ENCODE peak calls at places on chromosome 1, in six cellular contexts. One of them, this sample, is unnamed.

GRCh38 chr1:36651176-36651910 is 168.6 kb upstream of the CSF3R start:
- DNase-seq in stimulated activated CD8-positive, alpha-beta memory T cell treated with anti-CD3 and anti-CD28 coated beads, Interleukin-7, amount 100 ng/mL, for 1 hour: no peak
- DNase-seq in naive B cell: no peak
- DNase-seq in AG09319: no peak
- DNase-seq in left colon: no peak
- DNase-seq in NCI-H1930: no peak
- DNase-seq in this sample: no peak

GRCh38 chr1:72845342-72845741 is 563.0 kb upstream of the NEGR1 start:
- DNase-seq in stimulated activated CD8-positive, alpha-beta memory T cell treated with anti-CD3 and anti-CD28 coated beads, Interleukin-7, amount 100 ng/mL, for 1 hour: no peak
- DNase-seq in naive B cell: no peak
- DNase-seq in AG09319: no peak
- DNase-seq in left colon: no peak
- DNase-seq in NCI-H1930: peak
- DNase-seq in this sample: no peak

GRCh38 chr1:234065794-234066447 is 161.4 kb downstream of the SLC35F3 start:
- DNase-seq in stimulated activated CD8-positive, alpha-beta memory T cell treated with anti-CD3 and anti-CD28 coated beads, Interleukin-7, amount 100 ng/mL, for 1 hour: peak
- DNase-seq in naive B cell: peak
- DNase-seq in AG09319: peak
- DNase-seq in left colon: peak
- DNase-seq in NCI-H1930: no peak
- DNase-seq in this sample: peak

GRCh38 chr1:208528577-208529240 is 284.5 kb upstream of the PLXNA2 start:
- DNase-seq in stimulated activated CD8-positive, alpha-beta memory T cell treated with anti-CD3 and anti-CD28 coated beads, Interleukin-7, amount 100 ng/mL, for 1 hour: no peak
- DNase-seq in naive B cell: no peak
- DNase-seq in AG09319: no peak
- DNase-seq in left colon: no peak
- DNase-seq in NCI-H1930: no peak
- DNase-seq in this sample: no peak

GRCh38 chr1:145720556-145720877 is 1.2 kb downstream of the CD160 start:
- DNase-seq in stimulated activated CD8-positive, alpha-beta memory T cell treated with anti-CD3 and anti-CD28 coated beads, Interleukin-7, amount 100 ng/mL, for 1 hour: no peak
- DNase-seq in naive B cell: no peak
- DNase-seq in AG09319: peak
- DNase-seq in left colon: no peak
- DNase-seq in NCI-H1930: no peak
- DNase-seq in this sample: no peak

GRCh38 chr1:25026757-25027450 is 96.8 kb upstream of the RUNX3 start:
- DNase-seq in stimulated activated CD8-positive, alpha-beta memory T cell treated with anti-CD3 and anti-CD28 coated beads, Interleukin-7, amount 100 ng/mL, for 1 hour: no peak
- DNase-seq in naive B cell: no peak
- DNase-seq in AG09319: no peak
- DNase-seq in left colon: no peak
- DNase-seq in NCI-H1930: no peak
- DNase-seq in this sample: no peak

GRCh38 chr1:197184190-197184589 is 37.7 kb upstream of the ASPM start:
- DNase-seq in stimulated activated CD8-positive, alpha-beta memory T cell treated with anti-CD3 and anti-CD28 coated beads, Interleukin-7, amount 100 ng/mL, for 1 hour: no peak
- DNase-seq in naive B cell: no peak
- DNase-seq in AG09319: no peak
- DNase-seq in left colon: no peak
- DNase-seq in NCI-H1930: no peak
- DNase-seq in this sample: no peak

GRCh38 chr1:7335224-7335879 is 435.7 kb upstream of the VAMP3 start:
- DNase-seq in stimulated activated CD8-positive, alpha-beta memory T cell treated with anti-CD3 and anti-CD28 coated beads, Interleukin-7, amount 100 ng/mL, for 1 hour: no peak
- DNase-seq in naive B cell: no peak
- DNase-seq in AG09319: no peak
- DNase-seq in left colon: no peak
- DNase-seq in NCI-H1930: no peak
- DNase-seq in this sample: no peak